ENCODE peak calls at places on chromosomes 7 and 10, in eight cellular contexts. One of them, this sample, is unnamed.

GRCh38 chr10:35552622-35553342 is 52.4 kb upstream of the GJD4 start:
- DNase-seq in ovary: no peak
- DNase-seq in A549: no peak
- DNase-seq in NB4: no peak
- DNase-seq in upper lobe of left lung: no peak
- DNase-seq in right lobe of liver: no peak
- DNase-seq in body of pancreas: no peak
- DNase-seq in IMR-90: peak
- DNase-seq in this sample: no peak

GRCh38 chr10:7610651-7611389 is 55.9 kb downstream of the ITIH5 start:
- DNase-seq in A549: no peak
- DNase-seq in IMR-90: peak
- DNase-seq in body of pancreas: no peak
- DNase-seq in ovary: peak
- DNase-seq in upper lobe of left lung: no peak
- DNase-seq in NB4: no peak
- DNase-seq in right lobe of liver: no peak
- DNase-seq in this sample: peak

GRCh38 chr7:43292384-43292783 is 179.9 kb downstream of the HECW1 start:
- DNase-seq in body of pancreas: no peak
- DNase-seq in IMR-90: no peak
- DNase-seq in NB4: no peak
- DNase-seq in upper lobe of left lung: no peak
- DNase-seq in A549: no peak
- DNase-seq in ovary: no peak
- DNase-seq in right lobe of liver: no peak
- DNase-seq in this sample: no peak

GRCh38 chr7:29884399-29885272 is 78.3 kb downstream of the WIPF3 start:
- DNase-seq in A549: no peak
- DNase-seq in right lobe of liver: no peak
- DNase-seq in upper lobe of left lung: peak
- DNase-seq in NB4: no peak
- DNase-seq in IMR-90: no peak
- DNase-seq in ovary: no peak
- DNase-seq in body of pancreas: peak
- DNase-seq in this sample: no peak

GRCh38 chr7:107327986-107328569 is 141.8 kb upstream of the GPR22 start:
- DNase-seq in NB4: no peak
- DNase-seq in upper lobe of left lung: no peak
- DNase-seq in body of pancreas: no peak
- DNase-seq in IMR-90: peak
- DNase-seq in A549: peak
- DNase-seq in ovary: no peak
- DNase-seq in right lobe of liver: no peak
- DNase-seq in this sample: no peak

GRCh38 chr7:157499121-157499834 is 162.5 kb downstream of the DNAJB6 start:
- DNase-seq in NB4: no peak
- DNase-seq in body of pancreas: no peak
- DNase-seq in right lobe of liver: no peak
- DNase-seq in IMR-90: no peak
- DNase-seq in ovary: no peak
- DNase-seq in upper lobe of left lung: peak
- DNase-seq in A549: no peak
- DNase-seq in this sample: peak

GRCh38 chr7:105268511-105269392 is 120.0 kb downstream of the SRPK2 start:
- DNase-seq in A549: peak
- DNase-seq in upper lobe of left lung: no peak
- DNase-seq in ovary: no peak
- DNase-seq in NB4: peak
- DNase-seq in right lobe of liver: no peak
- DNase-seq in body of pancreas: peak
- DNase-seq in IMR-90: peak
- DNase-seq in this sample: peak

GRCh38 chr7:32034052-32034451 is 36.2 kb downstream of the PDE1C start:
- DNase-seq in body of pancreas: no peak
- DNase-seq in NB4: no peak
- DNase-seq in ovary: no peak
- DNase-seq in A549: no peak
- DNase-seq in IMR-90: no peak
- DNase-seq in right lobe of liver: no peak
- DNase-seq in upper lobe of left lung: no peak
- DNase-seq in this sample: no peak

GRCh38 chr7:143906176-143906575 is 4.2 kb upstream of the TCAF1 start:
- DNase-seq in A549: no peak
- DNase-seq in upper lobe of left lung: no peak
- DNase-seq in ovary: peak
- DNase-seq in IMR-90: no peak
- DNase-seq in NB4: no peak
- DNase-seq in right lobe of liver: no peak
- DNase-seq in body of pancreas: no peak
- DNase-seq in this sample: no peak

GRCh38 chr7:135744938-135745701 is 3.5 kb downstream of the FAM180A start:
- DNase-seq in body of pancreas: no peak
- DNase-seq in A549: no peak
- DNase-seq in NB4: no peak
- DNase-seq in upper lobe of left lung: no peak
- DNase-seq in right lobe of liver: no peak
- DNase-seq in IMR-90: peak
- DNase-seq in ovary: no peak
- DNase-seq in this sample: no peak

GRCh38 chr10:129955591-129956284 is 8.3 kb downstream of the EBF3 start:
- DNase-seq in IMR-90: no peak
- DNase-seq in NB4: no peak
- DNase-seq in right lobe of liver: no peak
- DNase-seq in ovary: no peak
- DNase-seq in A549: peak
- DNase-seq in upper lobe of left lung: no peak
- DNase-seq in body of pancreas: no peak
- DNase-seq in this sample: no peak

GRCh38 chr10:99172130-99172738 is 63.4 kb downstream of the HPSE2 start:
- DNase-seq in body of pancreas: peak
- DNase-seq in ovary: no peak
- DNase-seq in IMR-90: peak
- DNase-seq in NB4: peak
- DNase-seq in A549: peak
- DNase-seq in upper lobe of left lung: no peak
- DNase-seq in right lobe of liver: no peak
- DNase-seq in this sample: no peak

GRCh38 chr10:124619195-124619594 is 125.0 kb downstream of the FAM53B start:
- DNase-seq in right lobe of liver: no peak
- DNase-seq in IMR-90: peak
- DNase-seq in body of pancreas: peak
- DNase-seq in A549: no peak
- DNase-seq in ovary: no peak
- DNase-seq in NB4: peak
- DNase-seq in upper lobe of left lung: peak
- DNase-seq in this sample: no peak

GRCh38 chr7:108589874-108590273 is 20.2 kb downstream of the DNAJB9 start:
- DNase-seq in right lobe of liver: no peak
- DNase-seq in ovary: no peak
- DNase-seq in body of pancreas: no peak
- DNase-seq in NB4: no peak
- DNase-seq in upper lobe of left lung: no peak
- DNase-seq in IMR-90: no peak
- DNase-seq in A549: no peak
- DNase-seq in this sample: no peak

GRCh38 chr7:108598153-108598552 is 28.5 kb downstream of the DNAJB9 start:
- DNase-seq in body of pancreas: peak
- DNase-seq in right lobe of liver: no peak
- DNase-seq in upper lobe of left lung: no peak
- DNase-seq in IMR-90: no peak
- DNase-seq in ovary: no peak
- DNase-seq in A549: no peak
- DNase-seq in NB4: no peak
- DNase-seq in this sample: no peak

GRCh38 chr7:108596560-108596959 is 26.9 kb downstream of the DNAJB9 start:
- DNase-seq in ovary: no peak
- DNase-seq in body of pancreas: no peak
- DNase-seq in NB4: no peak
- DNase-seq in IMR-90: no peak
- DNase-seq in right lobe of liver: no peak
- DNase-seq in A549: no peak
- DNase-seq in upper lobe of left lung: no peak
- DNase-seq in this sample: no peak

GRCh38 chr7:108592633-108593277 is 23.1 kb downstream of the DNAJB9 start:
- DNase-seq in right lobe of liver: no peak
- DNase-seq in upper lobe of left lung: no peak
- DNase-seq in body of pancreas: no peak
- DNase-seq in A549: peak
- DNase-seq in NB4: no peak
- DNase-seq in ovary: no peak
- DNase-seq in IMR-90: no peak
- DNase-seq in this sample: no peak
- TF ChIP-seq CTCF in right lobe of liver: peak
- TF ChIP-seq CTCF in upper lobe of left lung: no peak
- TF ChIP-seq CTCF in body of pancreas: no peak
- TF ChIP-seq CTCF in A549: no peak
- TF ChIP-seq CTCF in NB4: no peak
- TF ChIP-seq CTCF in ovary: no peak
- TF ChIP-seq CTCF in IMR-90: peak
- TF ChIP-seq CTCF in this sample: no peak

GRCh38 chr7:40658731-40659130 is 523.9 kb downstream of the SUGCT start:
- DNase-seq in ovary: no peak
- DNase-seq in IMR-90: peak
- DNase-seq in right lobe of liver: no peak
- DNase-seq in upper lobe of left lung: no peak
- DNase-seq in NB4: no peak
- DNase-seq in body of pancreas: no peak
- DNase-seq in A549: no peak
- DNase-seq in this sample: peak
- H3K4me3 ChIP-seq in ovary: no peak
- H3K4me3 ChIP-seq in IMR-90: no peak
- H3K4me3 ChIP-seq in right lobe of liver: no peak
- H3K4me3 ChIP-seq in upper lobe of left lung: no peak
- H3K4me3 ChIP-seq in NB4: no peak
- H3K4me3 ChIP-seq in body of pancreas: no peak
- H3K4me3 ChIP-seq in A549: no peak
- H3K4me3 ChIP-seq in this sample: no peak

DNA sequence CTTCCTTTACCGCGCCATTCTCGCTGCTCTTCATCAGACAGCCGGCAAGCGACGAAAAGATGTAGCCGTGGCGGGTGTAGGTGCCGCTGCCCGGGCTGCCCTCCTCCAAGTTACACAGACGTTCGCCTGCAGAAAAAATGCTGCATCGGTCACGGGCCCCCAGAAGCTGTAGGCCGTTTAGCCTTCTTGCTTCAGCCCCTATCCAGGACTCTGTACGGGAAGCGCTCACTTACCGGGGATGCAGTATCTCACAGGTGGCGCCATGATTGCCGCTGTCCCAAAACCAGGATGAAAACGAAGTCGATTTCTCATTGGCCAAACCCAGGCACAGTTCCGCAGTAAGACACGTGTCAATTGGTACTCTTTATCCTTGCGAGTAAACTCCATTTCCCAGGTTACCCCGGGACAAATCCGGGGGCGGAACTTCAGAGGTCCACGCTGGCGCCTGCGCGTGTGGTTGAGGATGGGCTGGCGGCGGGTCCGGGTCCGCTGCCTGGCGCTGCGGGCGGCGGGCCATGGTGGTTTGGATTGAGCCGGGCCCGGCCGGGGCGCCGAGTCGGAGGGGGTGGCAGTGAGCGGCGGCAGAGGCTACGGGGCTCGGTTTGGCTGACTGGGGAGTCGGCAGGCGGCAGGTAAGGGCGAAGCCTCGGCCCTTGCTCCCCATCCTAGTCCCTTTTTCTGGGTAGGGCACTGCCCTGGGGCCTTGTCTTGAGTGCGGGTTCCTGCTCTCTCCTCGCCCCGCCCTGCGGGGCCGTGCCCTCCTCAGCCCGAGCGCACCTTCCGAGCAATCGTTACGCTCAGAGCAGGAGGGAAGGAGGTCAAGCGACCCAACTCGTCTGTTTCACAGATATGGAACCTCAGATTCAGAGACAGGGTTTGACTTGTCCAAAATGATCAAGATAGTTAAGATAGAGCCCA is at the start of the genes EXOSC1 and ZDHHC16:
- DNase-seq in body of pancreas: peak
- DNase-seq in ovary: peak
- DNase-seq in NB4: peak
- DNase-seq in A549: peak
- DNase-seq in upper lobe of left lung: peak
- DNase-seq in IMR-90: peak
- DNase-seq in right lobe of liver: peak
- DNase-seq in this sample: peak
- TF ChIP-seq POLR2A in body of pancreas: peak
- TF ChIP-seq POLR2A in ovary: peak
- TF ChIP-seq POLR2A in NB4: peak
- TF ChIP-seq POLR2A in A549: peak
- TF ChIP-seq POLR2A in upper lobe of left lung: peak
- TF ChIP-seq POLR2A in IMR-90: peak
- TF ChIP-seq POLR2A in right lobe of liver: peak
- TF ChIP-seq POLR2A in this sample: no peak

DNA sequence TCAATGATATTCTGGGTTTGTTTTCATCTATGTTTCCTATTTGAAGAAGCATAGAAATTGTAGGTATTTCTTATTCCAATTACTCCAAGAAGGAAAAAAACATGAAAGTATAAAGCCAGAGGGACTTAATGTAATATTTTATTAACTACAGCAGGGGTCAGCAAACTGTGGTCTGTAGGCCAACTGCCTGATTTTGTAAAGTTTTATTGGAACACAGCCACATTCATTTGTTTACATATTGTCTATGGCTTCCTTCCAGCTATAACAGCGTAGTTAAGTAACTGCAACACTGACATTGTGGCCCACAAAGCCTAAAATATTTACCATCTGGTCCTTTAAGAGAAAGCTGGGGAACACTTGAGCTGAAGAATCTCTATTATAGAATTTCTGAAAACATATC is 306.2 kb downstream of the BICC1 start:
- DNase-seq in A549: peak
- DNase-seq in ovary: no peak
- DNase-seq in right lobe of liver: no peak
- DNase-seq in NB4: no peak
- DNase-seq in upper lobe of left lung: no peak
- DNase-seq in IMR-90: peak
- DNase-seq in body of pancreas: no peak
- DNase-seq in this sample: no peak
- TF ChIP-seq CTCF in A549: peak
- TF ChIP-seq CTCF in ovary: no peak
- TF ChIP-seq CTCF in right lobe of liver: peak
- TF ChIP-seq CTCF in NB4: no peak
- TF ChIP-seq CTCF in upper lobe of left lung: no peak
- TF ChIP-seq CTCF in IMR-90: peak
- TF ChIP-seq CTCF in body of pancreas: no peak
- TF ChIP-seq CTCF in this sample: no peak

GRCh38 chr10:127195571-127196226 is 692 bp downstream of the INSYN2A start:
- DNase-seq in NB4: no peak
- DNase-seq in A549: peak
- DNase-seq in right lobe of liver: no peak
- DNase-seq in upper lobe of left lung: peak
- DNase-seq in IMR-90: peak
- DNase-seq in ovary: peak
- DNase-seq in body of pancreas: no peak
- DNase-seq in this sample: no peak
- H3K4me3 ChIP-seq in NB4: no peak
- H3K4me3 ChIP-seq in A549: peak
- H3K4me3 ChIP-seq in right lobe of liver: peak
- H3K4me3 ChIP-seq in upper lobe of left lung: peak
- H3K4me3 ChIP-seq in IMR-90: peak
- H3K4me3 ChIP-seq in ovary: peak
- H3K4me3 ChIP-seq in body of pancreas: no peak
- H3K4me3 ChIP-seq in this sample: peak